ENCODE peak calls at places on chromosomes 12 and 14, in five cellular contexts. U is MM.1S, K is endothelial cell of umbilical vein, J is astrocyte, W is PC-3. N is an unnamed sample. For H3K4me1, the result is how much of the 10 kb centered on the place peaks cover.

GRCh38 chr12:19075711-19076340 is 53.7 kb upstream of the PLEKHA5 start:
- DNase-seq in J (no peak), U (no peak), K (no peak), W (no peak), N (no peak)

GRCh38 chr12:5260086-5260485 is 171.8 kb upstream of the NTF3 start:
- DNase-seq in J (peak), K (no peak), U (no peak), W (no peak), N (no peak)

GRCh38 chr12:57261385-57261784 is 10.4 kb upstream of the STAC3 start:
- DNase-seq in U (no peak), W (no peak), K (no peak), J (no peak), N (no peak)

GRCh38 chr14:69572634-69573135 is 2.0 kb downstream of the CCDC177 start:
- DNase-seq in W (no peak), U (no peak), K (no peak), J (no peak), N (no peak)

GRCh38 chr12:103373088-103373523 is 122.7 kb downstream of the C12orf42 start:
- DNase-seq in W (no peak), U (no peak), J (no peak), K (no peak), N (no peak)

GRCh38 chr12:26017484-26018211 is 59.2 kb downstream of the RASSF8 start:
- DNase-seq in W (peak), U (peak), J (no peak), K (peak), N (peak)

GRCh38 chr14:23562822-23563472 is 4.6 kb downstream of the AP1G2 start:
- DNase-seq in W (peak), K (peak), U (no peak), J (no peak), N (peak)

GRCh38 chr14:92552066-92552465 is 38.5 kb downstream of the RIN3 start:
- DNase-seq in W (no peak), J (no peak), K (no peak), U (peak), N (no peak)

GRCh38 chr12:131202592-131203378 is 249.1 kb downstream of the ADGRD1 start:
- DNase-seq in W (no peak), U (no peak), K (no peak), J (no peak), N (no peak)

GRCh38 chr12:28569698-28570411 is 379.6 kb downstream of the CCDC91 start:
- DNase-seq in J (peak), U (no peak), K (peak), W (peak), N (no peak)

GRCh38 chr14:54712371-54712998 is 145.6 kb downstream of the SAMD4A start:
- DNase-seq in U (no peak), J (no peak), K (peak), W (peak), N (no peak)

GRCh38 chr12:4441355-4442330 is 4.0 kb downstream of the FGF6 start:
- DNase-seq in K (no peak), U (no peak), W (no peak), J (no peak), N (peak)

GRCh38 chr12:54658306-54659264 is 10.4 kb upstream of the DCD start:
- DNase-seq in W (peak), J (no peak), K (peak), U (peak), N (peak)

GRCh38 chr12:11014234-11014633 is 8.2 kb downstream of the TAS2R19 start:
- DNase-seq in J (peak), U (no peak), K (no peak), W (no peak), N (no peak)

GRCh38 chr12:115517913-115518312 is 759.6 kb downstream of the MED13L start:
- DNase-seq in U (no peak), J (no peak), W (no peak), K (no peak), N (no peak)

GRCh38 chr12:78981-79380 is 12.4 kb downstream of the IQSEC3 start:
- DNase-seq in J (no peak), W (no peak), U (no peak), K (no peak), N (no peak)

GRCh38 chr14:33950320-33951182 is at the start of gene EGLN3:
- DNase-seq in K (peak), W (peak), U (peak), J (peak), N (peak)

GRCh38 chr14:58808828-58809227 is 171.1 kb downstream of the DACT1 start:
- DNase-seq in K (peak), J (no peak), U (no peak), W (peak), N (no peak)

GRCh38 chr12:24839268-24839791 is 109.6 kb downstream of the BCAT1 start:
- DNase-seq in J (peak), K (no peak), U (no peak), W (no peak), N (no peak)

GRCh38 chr12:78146365-78146772 is 315.7 kb downstream of the NAV3 start:
- DNase-seq in K (peak), J (peak), U (peak), W (peak), N (no peak)

GRCh38 chr12:6277982-6278438 is 32.5 kb upstream of the PLEKHG6 start:
- DNase-seq in W (peak), U (peak), K (no peak), J (no peak), N (no peak)

GRCh38 chr12:129773170-129773493 is 130.7 kb downstream of the TMEM132D start:
- DNase-seq in W (no peak), U (no peak), K (no peak), J (no peak), N (no peak)

GRCh38 chr12:12719496-12719895 is 2.3 kb downstream of the CDKN1B start:
- DNase-seq in U (peak), W (peak), J (no peak), K (peak), N (no peak)

GRCh38 chr12:62715086-62715786 is 219.7 kb downstream of the PPM1H start:
- DNase-seq in W (no peak), K (no peak), J (no peak), U (no peak), N (no peak)

GRCh38 chr14:77838756-77839565 is 39.1 kb downstream of the ADCK1 start:
- DNase-seq in U (no peak), J (no peak), K (no peak), W (no peak), N (peak)

GRCh38 chr14:20686386-20687143 is 2.0 kb upstream of the ANG start:
- DNase-seq in U (no peak), W (no peak), J (no peak), K (no peak), N (no peak)

GRCh38 chr12:21296751-21297406 is 37.8 kb downstream of the SLCO1A2 start:
- DNase-seq in U (peak), W (peak), J (peak), K (peak), N (no peak)

GRCh38 chr12:69000540-69001243 is 67.7 kb upstream of the CPM start:
- DNase-seq in U (no peak), W (no peak), J (peak), K (no peak), N (no peak)

GRCh38 chr14:79584679-79585078 is 626.6 kb downstream of the DIO2 start:
- DNase-seq in J (peak), K (peak), W (peak), U (no peak), N (no peak)

GRCh38 chr12:78229491-78230209 is 399.0 kb downstream of the NAV3 start:
- DNase-seq in J (peak), U (peak), K (peak), W (peak), N (peak)

GRCh38 chr12:59007620-59008019 is 87.3 kb upstream of the LRIG3 start:
- DNase-seq in U (no peak), J (peak), W (peak), K (no peak), N (no peak)

GRCh38 chr12:108571604-108572165 is 9.3 kb downstream of the ISCU start:
- DNase-seq in K (no peak), J (no peak), W (no peak), U (no peak), N (no peak)

GRCh38 chr12:108573310-108573709 is 10.9 kb downstream of the ISCU start:
- DNase-seq in K (no peak), U (peak), J (no peak), W (peak), N (no peak)

GRCh38 chr12:108568653-108569154 is 6.3 kb downstream of the ISCU start:
- DNase-seq in U (peak), K (no peak), W (no peak), J (no peak), N (peak)

GRCh38 chr12:108572166-108572790 is 9.9 kb downstream of the ISCU start:
- DNase-seq in J (peak), U (peak), W (peak), K (no peak), N (no peak)

DNA sequence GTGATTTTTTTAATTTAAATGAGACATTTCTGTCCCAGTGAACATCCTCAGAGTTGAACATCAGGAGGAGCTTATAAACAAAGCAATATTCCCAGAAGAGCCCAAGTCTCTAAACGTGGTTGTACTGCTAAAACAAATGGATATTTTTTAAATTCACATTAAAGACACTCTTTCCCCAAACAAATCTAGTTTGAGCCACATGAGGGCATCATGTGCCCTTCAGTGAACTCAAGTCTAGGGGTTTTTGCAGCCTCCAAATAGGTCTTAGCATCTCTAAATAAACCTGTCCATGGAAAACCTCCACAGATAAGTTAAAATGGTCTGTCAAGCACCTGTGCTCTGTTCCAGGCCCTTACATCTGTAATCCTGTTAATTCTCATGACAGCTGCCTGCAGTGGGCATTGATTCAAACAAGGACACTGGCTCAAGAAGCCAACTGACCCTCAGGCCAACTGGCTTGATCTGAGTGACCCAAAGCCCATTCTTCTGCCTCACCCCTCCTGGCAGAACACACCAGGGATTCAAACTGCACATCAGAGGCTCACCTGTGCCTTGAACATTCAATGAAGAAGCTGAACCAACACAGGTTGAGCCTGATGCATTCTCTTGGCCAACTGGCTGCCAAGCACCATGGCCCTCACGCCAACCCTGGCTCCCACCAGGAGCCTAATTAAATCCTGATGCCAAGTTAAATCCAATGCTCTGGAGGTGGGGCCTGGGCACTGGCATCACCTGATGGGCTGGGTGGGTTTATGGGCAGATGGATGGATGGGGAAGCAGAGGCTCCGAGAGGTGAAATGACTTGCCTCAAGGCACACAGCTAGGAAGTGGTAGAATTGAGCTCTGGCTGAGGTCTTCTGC is 8.6 kb downstream of the ISCU start:
- DNase-seq in K (peak), U (peak), W (peak), J (no peak), N (peak)
- TF ChIP-seq CTCF in K (peak), U (peak), W (peak), J (peak), N (peak)

GRCh38 chr14:63895510-63895909 is 42.7 kb downstream of the SYNE2 start:
- DNase-seq in W (no peak), K (no peak), U (no peak), J (no peak), N (no peak)

GRCh38 chr14:63887899-63888298 is 35.1 kb downstream of the SYNE2 start:
- DNase-seq in K (no peak), J (no peak), W (no peak), U (no peak), N (no peak)

GRCh38 chr14:63891148-63891964 is 38.6 kb downstream of the SYNE2 start:
- DNase-seq in W (no peak), J (no peak), K (peak), U (no peak), N (peak)

GRCh38 chr14:63893701-63894458 is 41.1 kb downstream of the SYNE2 start:
- DNase-seq in J (peak), U (no peak), K (peak), W (no peak), N (no peak)

GRCh38 chr14:63890553-63890952 is 37.7 kb downstream of the SYNE2 start:
- DNase-seq in K (peak), J (no peak), W (no peak), U (no peak), N (no peak)
- H3K4me1 ChIP-seq in K (under half), J (under half), W (under half), U (under half), N (under half)

GRCh38 chr14:36657409-36658090 is 4.1 kb upstream of the PAX9 start:
- DNase-seq in U (no peak), K (no peak), J (no peak), W (peak), N (no peak)
- TF ChIP-seq EZH2 in U (no peak), K (peak), J (peak), W (no peak), N (no peak)

DNA sequence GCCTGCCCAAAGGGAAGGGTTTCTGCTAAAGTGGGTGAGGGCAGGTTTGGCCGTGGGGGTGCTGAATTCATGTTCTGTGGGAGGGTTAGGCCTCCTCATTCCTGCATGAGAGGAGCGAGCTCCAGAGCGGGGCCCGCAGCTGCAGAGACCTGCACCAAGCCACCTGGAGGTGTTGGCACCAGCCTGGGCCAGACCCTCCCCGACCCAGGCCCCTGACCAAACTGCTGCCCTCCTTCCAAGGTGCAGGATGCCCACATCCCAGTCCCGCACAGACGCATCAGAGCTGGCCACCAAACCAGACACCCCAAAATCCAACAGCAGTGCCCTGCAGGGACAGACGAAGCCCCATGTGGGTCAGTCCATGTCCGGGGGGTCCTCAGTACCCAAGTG is 10.6 kb downstream of the ADSS1 start:
- DNase-seq in U (no peak), J (no peak), K (no peak), W (no peak), N (no peak)
- TF ChIP-seq CTCF in U (no peak), J (no peak), K (no peak), W (no peak), N (no peak)

DNA sequence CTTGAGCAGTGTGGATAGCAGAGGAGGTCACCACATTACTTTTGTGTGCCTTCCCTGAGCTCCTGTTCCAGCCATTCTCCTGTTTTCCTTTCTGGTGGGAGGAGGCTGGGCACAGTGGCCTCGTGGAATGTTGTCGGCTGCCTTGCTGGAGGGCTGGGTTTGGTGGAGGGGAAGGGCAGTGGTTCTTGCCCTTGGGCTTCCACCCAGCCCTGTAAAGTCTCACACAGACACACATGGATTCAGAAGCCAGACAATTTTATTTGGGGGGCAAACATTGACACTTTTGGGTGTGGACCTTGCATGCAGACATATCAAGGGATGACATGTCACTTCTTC is 866 bp downstream of the NPFF start:
- DNase-seq in U (no peak), J (no peak), K (no peak), W (no peak), N (no peak)
- H3K4me1 ChIP-seq in U (under half), J (under half), K (under half), W (under half), N (under half)

GRCh38 chr14:37599527-37600368 is 4.3 kb downstream of the TTC6 start:
- DNase-seq in J (no peak), W (peak), K (no peak), U (no peak), N (no peak)
- TF ChIP-seq EZH2 in J (peak), W (no peak), K (peak), U (no peak), N (no peak)

DNA sequence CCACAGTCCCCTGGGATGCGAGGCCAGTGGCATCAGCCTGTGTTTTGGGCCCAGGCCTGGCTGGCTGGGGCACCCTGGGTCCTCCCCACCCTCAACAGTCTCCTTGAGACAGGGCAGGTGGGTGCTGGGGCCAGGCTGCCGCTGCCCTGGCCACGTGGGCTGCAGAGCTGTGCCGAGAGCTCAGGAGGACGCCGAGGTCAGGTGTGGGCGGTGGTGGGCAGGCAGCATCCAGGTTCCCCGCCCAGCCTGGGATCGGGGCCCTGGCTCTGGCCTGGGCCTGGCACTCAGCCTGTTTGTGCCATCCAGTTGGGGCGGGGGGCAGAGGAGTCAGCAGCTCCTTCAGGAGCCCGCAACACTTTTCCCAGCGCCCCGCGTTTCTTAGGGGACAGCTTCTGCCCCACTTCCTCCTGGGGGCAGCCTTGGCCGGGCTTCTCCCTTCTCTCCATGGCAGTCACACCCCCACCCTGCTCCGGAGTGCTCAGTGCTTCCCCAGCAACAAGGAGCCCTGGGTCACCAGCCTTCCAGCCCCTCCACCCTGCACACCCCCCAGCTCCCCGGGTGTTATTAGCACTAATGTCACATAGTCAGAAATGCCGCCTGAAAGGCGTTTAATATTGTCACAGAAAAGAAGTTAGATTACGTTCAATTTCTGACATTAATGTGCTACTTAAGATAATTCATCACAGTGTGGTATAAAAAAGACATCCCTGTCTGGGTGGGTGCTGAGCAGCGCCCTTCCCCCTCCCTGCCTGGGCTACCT is 30.8 kb downstream of the KIF26A start:
- DNase-seq in J (no peak), K (no peak), U (no peak), W (no peak), N (no peak)
- TF ChIP-seq CTCF in J (no peak), K (no peak), U (no peak), W (no peak), N (no peak)

GRCh38 chr14:103101964-103102688 is 7.6 kb downstream of the EXOC3L4 start:
- DNase-seq in J (no peak), W (no peak), K (no peak), U (no peak), N (no peak)
- H3K4me1 ChIP-seq in J (under half), W (under half), K (under half), U (under half), N (under half)